ENCODE peak calls at places on chromosomes 16 and 17, in four cellular contexts. One of them, this sample, is unnamed.

GRCh38 chr17:76529643-76530488 is 7.6 kb downstream of the CYGB start:
- DNase-seq in dorsolateral prefrontal cortex: no peak
- DNase-seq in left ventricle myocardium inferior: peak; percentile 95
- DNase-seq in mesothelial cell of epicardium: no peak
- DNase-seq in this sample: no peak

GRCh38 chr17:45265823-45266222 is 3.9 kb upstream of the SPATA32 start:
- DNase-seq in mesothelial cell of epicardium: no peak
- DNase-seq in dorsolateral prefrontal cortex: no peak
- DNase-seq in left ventricle myocardium inferior: no peak
- DNase-seq in this sample: no peak

GRCh38 chr17:40178021-40178601 is 841 bp downstream of the RAPGEFL1 start:
- DNase-seq in mesothelial cell of epicardium: peak; percentile 50
- DNase-seq in dorsolateral prefrontal cortex: no peak
- DNase-seq in left ventricle myocardium inferior: no peak
- DNase-seq in this sample: no peak

GRCh38 chr17:2707721-2708584 is 3.6 kb downstream of the CLUH start:
- DNase-seq in mesothelial cell of epicardium: no peak
- DNase-seq in dorsolateral prefrontal cortex: peak; percentile 68
- DNase-seq in left ventricle myocardium inferior: peak; percentile 84
- DNase-seq in this sample: no peak

GRCh38 chr16:57539072-57539796 is 2.9 kb upstream of the CCDC102A start:
- DNase-seq in left ventricle myocardium inferior: no peak
- DNase-seq in dorsolateral prefrontal cortex: no peak
- DNase-seq in mesothelial cell of epicardium: peak; percentile 9
- DNase-seq in this sample: no peak

GRCh38 chr16:89193021-89193575 is 7.2 kb downstream of the SLC22A31 start:
- DNase-seq in mesothelial cell of epicardium: peak; percentile 71
- DNase-seq in left ventricle myocardium inferior: peak; percentile 29
- DNase-seq in dorsolateral prefrontal cortex: no peak
- DNase-seq in this sample: no peak

GRCh38 chr17:77011173-77012011 is 129.4 kb upstream of the SEC14L1 start:
- DNase-seq in mesothelial cell of epicardium: no peak
- DNase-seq in left ventricle myocardium inferior: no peak
- DNase-seq in dorsolateral prefrontal cortex: no peak
- DNase-seq in this sample: peak; percentile 24

GRCh38 chr16:83972256-83973008 is 4.4 kb downstream of the NECAB2 start:
- DNase-seq in mesothelial cell of epicardium: no peak
- DNase-seq in dorsolateral prefrontal cortex: no peak
- DNase-seq in left ventricle myocardium inferior: peak; percentile 3
- DNase-seq in this sample: no peak

GRCh38 chr16:23877107-23878070 is 41.6 kb downstream of the PRKCB start:
- DNase-seq in dorsolateral prefrontal cortex: no peak
- DNase-seq in mesothelial cell of epicardium: no peak
- DNase-seq in left ventricle myocardium inferior: no peak
- DNase-seq in this sample: no peak

GRCh38 chr17:63675607-63676539 is 24.1 kb downstream of the LIMD2 start:
- DNase-seq in dorsolateral prefrontal cortex: no peak
- DNase-seq in left ventricle myocardium inferior: peak; percentile 65
- DNase-seq in mesothelial cell of epicardium: peak; percentile 74
- DNase-seq in this sample: no peak

GRCh38 chr17:68011199-68011665 is 15.0 kb upstream of the C17orf58 start:
- DNase-seq in dorsolateral prefrontal cortex: peak; percentile 58
- DNase-seq in mesothelial cell of epicardium: no peak
- DNase-seq in left ventricle myocardium inferior: peak; percentile 56
- DNase-seq in this sample: peak; percentile 67

GRCh38 chr16:11576427-11577289 is 10.1 kb downstream of the LITAF start:
- DNase-seq in mesothelial cell of epicardium: no peak
- DNase-seq in dorsolateral prefrontal cortex: no peak
- DNase-seq in left ventricle myocardium inferior: peak; percentile 7
- DNase-seq in this sample: no peak

GRCh38 chr17:18257747-18258355 is 687 bp downstream of the FLII start:
- DNase-seq in dorsolateral prefrontal cortex: peak; percentile 74
- DNase-seq in mesothelial cell of epicardium: peak; percentile 57
- DNase-seq in left ventricle myocardium inferior: peak; percentile 81
- DNase-seq in this sample: peak; percentile 54

GRCh38 chr16:85860413-85861094 is 38.4 kb upstream of the IRF8 start:
- DNase-seq in mesothelial cell of epicardium: peak; percentile 35
- DNase-seq in left ventricle myocardium inferior: no peak
- DNase-seq in dorsolateral prefrontal cortex: no peak
- DNase-seq in this sample: no peak

GRCh38 chr17:54901230-54901847 is 687 bp downstream of the TOM1L1 start:
- DNase-seq in left ventricle myocardium inferior: no peak
- DNase-seq in mesothelial cell of epicardium: no peak
- DNase-seq in dorsolateral prefrontal cortex: no peak
- DNase-seq in this sample: no peak

GRCh38 chr17:37708616-37709212 is 36.1 kb downstream of the HNF1B start:
- DNase-seq in left ventricle myocardium inferior: no peak
- DNase-seq in dorsolateral prefrontal cortex: no peak
- DNase-seq in mesothelial cell of epicardium: no peak
- DNase-seq in this sample: no peak

GRCh38 chr17:78724544-78724943 is 57.5 kb downstream of the CYTH1 start:
- DNase-seq in mesothelial cell of epicardium: no peak
- DNase-seq in left ventricle myocardium inferior: no peak
- DNase-seq in dorsolateral prefrontal cortex: peak; percentile 83
- DNase-seq in this sample: no peak

GRCh38 chr17:50056217-50056960 is 479 bp downstream of the ITGA3 start:
- DNase-seq in mesothelial cell of epicardium: peak; percentile 81
- DNase-seq in dorsolateral prefrontal cortex: peak; percentile 75
- DNase-seq in left ventricle myocardium inferior: peak; percentile 55
- DNase-seq in this sample: no peak

GRCh38 chr16:82096641-82097040 is 61.6 kb downstream of the HSD17B2 start:
- DNase-seq in mesothelial cell of epicardium: no peak
- DNase-seq in left ventricle myocardium inferior: no peak
- DNase-seq in dorsolateral prefrontal cortex: no peak
- DNase-seq in this sample: no peak

GRCh38 chr17:61389670-61390478 is 9.8 kb upstream of the TBX2 start:
- DNase-seq in dorsolateral prefrontal cortex: peak; percentile 62
- DNase-seq in left ventricle myocardium inferior: no peak
- DNase-seq in mesothelial cell of epicardium: peak; percentile 79
- DNase-seq in this sample: peak; percentile 39

GRCh38 chr16:27826893-27827289 is 236.6 kb downstream of the GSG1L start:
- DNase-seq in left ventricle myocardium inferior: no peak
- DNase-seq in mesothelial cell of epicardium: no peak
- DNase-seq in dorsolateral prefrontal cortex: no peak
- DNase-seq in this sample: no peak

GRCh38 chr17:61362852-61363600 is 36.6 kb upstream of the TBX2 start:
- DNase-seq in left ventricle myocardium inferior: no peak
- DNase-seq in mesothelial cell of epicardium: no peak
- DNase-seq in dorsolateral prefrontal cortex: no peak
- DNase-seq in this sample: no peak

GRCh38 chr17:16443390-16444257 is 28.3 kb downstream of the TRPV2 start:
- DNase-seq in left ventricle myocardium inferior: no peak
- DNase-seq in mesothelial cell of epicardium: no peak
- DNase-seq in dorsolateral prefrontal cortex: no peak
- DNase-seq in this sample: no peak

GRCh38 chr17:55642741-55643140 is 79.9 kb downstream of the TMEM100 start:
- DNase-seq in left ventricle myocardium inferior: no peak
- DNase-seq in dorsolateral prefrontal cortex: no peak
- DNase-seq in mesothelial cell of epicardium: no peak
- DNase-seq in this sample: no peak

GRCh38 chr16:70380919-70381603 is 34.4 kb downstream of the DDX19A start:
- DNase-seq in left ventricle myocardium inferior: peak; percentile 97
- DNase-seq in dorsolateral prefrontal cortex: peak; percentile 98
- DNase-seq in mesothelial cell of epicardium: peak; percentile 93
- DNase-seq in this sample: peak; percentile 92
- TF ChIP-seq CTCF in left ventricle myocardium inferior: peak; percentile 50
- TF ChIP-seq CTCF in dorsolateral prefrontal cortex: peak; percentile 43
- TF ChIP-seq CTCF in mesothelial cell of epicardium: no peak
- TF ChIP-seq CTCF in this sample: peak; percentile 17

GRCh38 chr16:22186517-22186916 is 19.6 kb upstream of the EEF2K start:
- DNase-seq in left ventricle myocardium inferior: no peak
- DNase-seq in mesothelial cell of epicardium: no peak
- DNase-seq in dorsolateral prefrontal cortex: no peak
- DNase-seq in this sample: no peak
- TF ChIP-seq CTCF in left ventricle myocardium inferior: no peak
- TF ChIP-seq CTCF in mesothelial cell of epicardium: no peak
- TF ChIP-seq CTCF in dorsolateral prefrontal cortex: no peak
- TF ChIP-seq CTCF in this sample: no peak

DNA sequence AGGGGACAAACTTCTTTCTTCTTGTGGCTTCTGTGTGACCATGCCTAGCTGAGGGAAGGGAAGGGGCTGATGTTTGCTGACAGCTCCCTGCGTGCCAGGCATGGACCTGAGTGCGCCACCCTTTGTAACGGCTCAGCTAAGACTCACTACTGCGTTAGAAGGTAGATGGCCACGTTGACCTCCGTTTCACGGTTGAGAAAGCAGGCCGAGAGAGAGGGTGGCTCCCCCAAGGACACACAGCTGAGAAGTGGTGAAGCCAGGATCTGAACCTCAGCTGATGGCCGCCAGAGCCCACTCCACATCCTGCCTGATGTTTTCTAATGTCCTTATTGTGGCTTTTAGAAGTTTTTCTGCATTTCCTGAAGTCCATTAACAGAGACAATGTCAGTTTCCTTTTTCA is 45.1 kb downstream of the RGS9 start:
- DNase-seq in dorsolateral prefrontal cortex: no peak
- DNase-seq in left ventricle myocardium inferior: no peak
- DNase-seq in mesothelial cell of epicardium: no peak
- DNase-seq in this sample: no peak
- TF ChIP-seq CTCF in dorsolateral prefrontal cortex: no peak
- TF ChIP-seq CTCF in left ventricle myocardium inferior: no peak
- TF ChIP-seq CTCF in mesothelial cell of epicardium: no peak
- TF ChIP-seq CTCF in this sample: no peak

DNA sequence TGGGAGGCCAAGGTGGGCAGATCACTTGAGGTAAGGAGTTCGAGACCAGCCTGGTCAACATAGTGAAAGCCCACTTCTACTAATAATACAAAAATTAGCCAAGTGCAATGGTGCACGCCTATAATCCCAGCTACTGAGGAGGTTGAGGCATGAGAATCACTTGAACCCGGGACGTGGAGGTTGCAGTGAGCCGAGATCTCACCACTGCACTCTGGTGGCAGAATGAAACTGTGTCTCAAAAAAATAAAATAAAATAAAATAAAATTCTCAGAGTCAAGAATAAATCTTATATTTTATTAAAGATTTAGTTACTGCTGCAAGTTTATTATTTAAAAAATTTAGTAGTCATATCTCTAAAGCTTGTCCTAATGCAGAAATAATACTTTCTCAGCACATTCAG is 29.7 kb downstream of the ARL4D start:
- DNase-seq in dorsolateral prefrontal cortex: no peak
- DNase-seq in left ventricle myocardium inferior: no peak
- DNase-seq in mesothelial cell of epicardium: no peak
- DNase-seq in this sample: no peak
- TF ChIP-seq CTCF in dorsolateral prefrontal cortex: no peak
- TF ChIP-seq CTCF in left ventricle myocardium inferior: no peak
- TF ChIP-seq CTCF in mesothelial cell of epicardium: no peak
- TF ChIP-seq CTCF in this sample: no peak